ENCODE peak calls at places on chromosome 11, in five cellular contexts. M, L, I, F and E are unnamed samples.

GRCh38 chr11:31809857-31810778 is 1.0 kb downstream of the PAX6 start:
- DNase-seq in F (peak), I (peak), M (no peak), L (no peak), E (peak)

GRCh38 chr11:78428773-78429172 is 11.2 kb upstream of the GAB2 start:
- DNase-seq in M (no peak), L (no peak), F (no peak), I (no peak), E (no peak)

GRCh38 chr11:132310390-132311375 is 940.3 kb downstream of the NTM start:
- DNase-seq in L (no peak), F (peak), M (no peak), I (no peak), E (no peak)

GRCh38 chr11:121418625-121419114 is 33.4 kb upstream of the SORL1 start:
- DNase-seq in M (peak), L (no peak), F (no peak), I (no peak), E (no peak)

GRCh38 chr11:17700991-17701390 is 18.4 kb upstream of the MYOD1 start:
- DNase-seq in I (no peak), M (no peak), L (no peak), F (no peak), E (peak)

GRCh38 chr11:96158126-96158525 is 184.9 kb downstream of the MAML2 start:
- DNase-seq in F (no peak), I (no peak), M (no peak), L (no peak), E (no peak)

GRCh38 chr11:2578006-2578933 is 121.5 kb downstream of the KCNQ1OT1 start:
- DNase-seq in L (peak), I (no peak), F (no peak), M (no peak), E (no peak)

GRCh38 chr11:71282581-71283351 is 30.4 kb upstream of the SHANK2 start:
- DNase-seq in M (peak), L (no peak), F (no peak), I (peak), E (no peak)

GRCh38 chr11:117314840-117315239 is 1.2 kb downstream of the BACE1 start:
- DNase-seq in M (no peak), I (peak), L (no peak), F (no peak), E (no peak)

GRCh38 chr11:133919330-133920108 is 37.2 kb downstream of the IGSF9B start:
- DNase-seq in F (no peak), I (no peak), M (no peak), L (no peak), E (no peak)

GRCh38 chr11:7060828-7061227 is 28.0 kb upstream of the RBMXL2 start:
- DNase-seq in F (no peak), M (no peak), I (no peak), L (no peak), E (no peak)

GRCh38 chr11:76835928-76836612 is 24.6 kb upstream of the ACER3 start:
- DNase-seq in F (no peak), L (peak), I (no peak), M (peak), E (peak)

GRCh38 chr11:1055109-1055703 is 18.7 kb upstream of the MUC6 start:
- DNase-seq in F (no peak), I (no peak), L (no peak), M (no peak), E (no peak)

GRCh38 chr11:9859491-9860305 is 195.8 kb downstream of the SWAP70 start:
- DNase-seq in L (no peak), M (no peak), F (no peak), I (no peak), E (no peak)

GRCh38 chr11:35862666-35863065 is 81.2 kb upstream of the LDLRAD3 start:
- DNase-seq in L (no peak), I (no peak), F (no peak), M (no peak), E (no peak)

GRCh38 chr11:59615132-59615636 is 390 bp downstream of the OSBP start:
- DNase-seq in L (peak), F (peak), I (no peak), M (peak), E (peak)

GRCh38 chr11:78214331-78215194 is 25.8 kb downstream of the USP35 start:
- DNase-seq in M (no peak), F (no peak), L (no peak), I (no peak), E (no peak)

GRCh38 chr11:120212259-120212888 is 1.5 kb downstream of the OAF start:
- DNase-seq in M (no peak), L (no peak), F (no peak), I (no peak), E (peak)

GRCh38 chr11:86639172-86639571 is 33.2 kb downstream of the ME3 start:
- DNase-seq in F (no peak), L (no peak), I (no peak), M (no peak), E (no peak)

GRCh38 chr11:72251614-72252013 is 7.6 kb upstream of the PHOX2A start:
- DNase-seq in I (no peak), L (no peak), F (peak), M (no peak), E (no peak)

GRCh38 chr11:2800655-2801531 is 84.7 kb downstream of the CDKN1C start:
- DNase-seq in M (peak), L (no peak), F (no peak), I (no peak), E (no peak)

GRCh38 chr11:71253794-71254193 is 1.4 kb upstream of the SHANK2 start:
- DNase-seq in F (no peak), I (no peak), M (no peak), L (no peak), E (no peak)

DNA sequence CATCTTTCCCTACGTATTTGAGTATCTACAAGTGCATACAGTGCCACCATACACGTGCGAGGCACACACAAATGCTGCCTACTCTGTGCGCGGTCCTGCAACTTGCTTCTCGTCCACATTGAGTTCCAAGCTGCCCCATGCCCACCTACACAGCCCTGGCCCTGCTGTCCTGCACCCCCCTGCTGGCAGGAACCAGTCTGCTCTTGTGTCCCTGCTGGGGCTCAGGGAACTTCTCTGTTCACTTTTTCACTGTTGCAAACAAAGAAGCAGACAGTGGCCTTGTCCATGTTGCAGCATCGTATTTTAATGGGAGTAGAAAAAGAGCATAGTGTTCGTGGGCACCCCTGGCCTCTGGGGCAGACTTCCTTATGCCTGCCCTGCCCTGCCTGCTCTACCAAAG is 14.0 kb downstream of the CPT1A start:
- DNase-seq in M (no peak), I (no peak), F (no peak), L (no peak), E (no peak)
- TF ChIP-seq CTCF in M (no peak), I (no peak), F (no peak), L (no peak), E (no peak)

GRCh38 chr11:99275521-99275920 is 254.8 kb downstream of the CNTN5 start:
- DNase-seq in F (no peak), L (no peak), I (no peak), M (no peak), E (no peak)
- TF ChIP-seq CTCF in F (no peak), L (no peak), I (no peak), M (no peak), E (no peak)

GRCh38 chr11:75398906-75399305 is 412 bp upstream of the RPS3 start:
- DNase-seq in F (no peak), L (no peak), M (no peak), I (no peak), E (no peak)
- TF ChIP-seq CTCF in F (no peak), L (no peak), M (no peak), I (no peak), E (no peak)

GRCh38 chr11:124633355-124633754 is 10.7 kb downstream of the TBRG1 start:
- DNase-seq in M (no peak), F (no peak), L (no peak), I (no peak), E (no peak)
- TF ChIP-seq CTCF in M (no peak), F (peak), L (no peak), I (peak), E (peak)

DNA sequence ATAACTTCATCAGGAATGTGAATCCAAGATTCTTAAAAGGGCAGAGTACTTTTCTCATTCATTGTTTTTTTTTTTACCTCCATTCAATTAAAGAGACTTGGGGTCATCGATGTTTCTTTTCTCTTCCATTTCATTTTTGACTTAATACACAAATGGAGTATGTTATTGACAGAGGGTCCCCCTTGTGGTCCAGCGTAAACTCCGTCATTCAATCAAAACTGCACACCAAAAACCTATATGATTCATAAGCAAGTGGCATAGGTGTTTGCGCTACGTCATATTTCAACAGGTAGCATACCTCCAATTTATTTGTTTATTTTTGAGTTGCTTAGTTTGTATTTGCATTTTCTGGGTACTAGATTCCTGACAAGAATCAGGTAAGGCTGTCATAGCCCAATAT is 12.7 kb upstream of the FOLH1 start:
- DNase-seq in I (no peak), M (no peak), L (no peak), F (no peak), E (no peak)
- TF ChIP-seq CTCF in I (no peak), M (no peak), L (peak), F (no peak), E (no peak)

DNA sequence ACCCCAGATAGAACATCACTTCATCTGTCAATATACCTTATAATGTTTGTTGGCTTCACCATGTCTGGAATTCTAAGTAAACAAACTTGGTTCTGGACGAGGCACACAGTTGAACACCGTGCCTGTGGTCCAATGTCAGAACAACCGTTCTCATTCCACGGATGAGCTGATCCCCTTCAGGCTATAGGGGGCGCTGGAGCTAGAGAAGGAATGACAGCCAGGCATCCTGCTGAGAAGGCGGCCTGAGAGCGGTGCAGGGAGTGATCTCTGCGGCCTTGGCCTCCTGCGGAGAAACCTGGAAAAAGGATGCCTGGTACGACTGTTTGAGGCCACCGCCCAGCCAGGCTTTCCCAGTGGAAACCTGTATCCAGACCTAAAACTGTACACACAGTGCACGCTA is 48.7 kb downstream of the FDX1 start:
- DNase-seq in F (no peak), I (peak), M (no peak), L (no peak), E (no peak)
- TF ChIP-seq CTCF in F (no peak), I (peak), M (no peak), L (no peak), E (peak)

GRCh38 chr11:67288198-67288451 is 978 bp upstream of the ANKRD13D start:
- DNase-seq in F (no peak), L (no peak), M (no peak), I (no peak), E (no peak)

GRCh38 chr11:67289651-67290479 is 762 bp downstream of the ANKRD13D start:
- DNase-seq in L (no peak), I (peak), F (no peak), M (no peak), E (no peak)

GRCh38 chr11:67287355-67288197 is 1.5 kb upstream of the ANKRD13D start:
- DNase-seq in L (no peak), F (no peak), I (no peak), M (no peak), E (no peak)

GRCh38 chr11:67289226-67289650 is at the start of gene ANKRD13D:
- DNase-seq in L (no peak), M (no peak), F (peak), I (no peak), E (peak)

DNA sequence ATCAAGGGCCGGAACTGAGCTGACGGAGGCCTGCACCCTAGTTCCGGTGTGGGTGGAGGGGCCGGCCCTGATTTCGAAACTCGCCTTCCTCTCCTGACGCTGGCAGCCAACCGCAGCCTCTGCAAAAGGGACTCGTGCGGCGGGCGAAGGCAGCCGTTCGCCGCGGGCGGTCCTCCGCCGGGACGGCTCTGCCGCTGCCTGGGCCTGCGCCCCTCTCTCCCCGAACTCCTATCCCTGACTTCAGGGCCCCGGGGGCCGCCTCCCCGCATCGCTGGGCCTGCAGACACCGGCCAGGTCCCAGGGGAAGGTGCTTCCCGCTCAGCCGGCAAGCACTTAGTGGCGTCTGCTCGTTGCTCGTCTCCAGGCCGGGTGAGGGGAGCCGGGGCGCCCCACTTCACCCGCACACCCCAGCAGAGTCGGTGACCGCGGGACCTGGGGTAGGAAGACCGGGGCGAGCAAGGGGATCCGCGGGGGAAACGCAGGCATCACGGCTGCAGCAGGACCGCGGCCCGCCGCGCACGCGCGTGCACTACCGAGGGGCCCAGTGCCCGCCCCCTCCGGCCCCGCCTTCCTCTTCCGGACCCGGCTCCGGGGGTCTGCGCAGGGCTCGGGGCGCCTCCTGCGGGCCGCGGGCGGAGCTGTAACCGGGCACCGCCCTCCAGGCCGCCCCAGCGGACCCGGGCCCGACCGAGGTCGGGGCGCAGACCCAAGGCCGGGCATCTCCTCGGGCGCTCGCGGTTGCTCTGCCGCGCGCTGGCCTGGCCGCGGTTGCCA is 464 bp upstream of the ANKRD13D start:
- DNase-seq in I (peak), F (peak), L (peak), M (peak), E (peak)
- TF ChIP-seq CTCF in I (peak), F (peak), L (peak), M (no peak), E (no peak)

GRCh38 chr11:81432333-81432732 is 1301.3 kb downstream of the FAM181B start:
- DNase-seq in I (no peak), L (no peak), F (no peak), M (no peak), E (peak)
- TF ChIP-seq CTCF in I (no peak), L (no peak), F (no peak), M (no peak), E (no peak)